ENCODE peak calls at places on chromosomes 7 and 10, in five cellular contexts. X, G, L, P and F are unnamed samples.

GRCh38 chr7:135792866-135793265 is 44.3 kb upstream of the FAM180A start:
- DNase-seq in X (no peak), L (no peak), G (no peak), P (no peak), F (no peak)

GRCh38 chr10:65570143-65571010 is 1355.5 kb upstream of the LRRTM3 start:
- DNase-seq in X (peak; percentile 64), G (peak; percentile 49), P (peak; percentile 19), L (no peak), F (peak; percentile 89)

GRCh38 chr7:101614939-101615302 is 14.2 kb downstream of the MYL10 start:
- DNase-seq in P (no peak), X (no peak), L (peak; percentile 75), G (peak; percentile 74), F (no peak)

GRCh38 chr7:74568658-74569057 is 88.9 kb upstream of the GTF2I start:
- DNase-seq in L (peak; percentile 10), G (peak; percentile 39), P (no peak), X (no peak), F (no peak)

GRCh38 chr7:47405921-47406765 is 175.8 kb downstream of the TNS3 start:
- DNase-seq in G (no peak), L (peak; percentile 14), P (peak; percentile 62), X (peak; percentile 38), F (no peak)

GRCh38 chr7:17403996-17404395 is 105.5 kb downstream of the AHR start:
- DNase-seq in L (no peak), X (peak; percentile 21), P (no peak), G (no peak), F (no peak)

GRCh38 chr10:61871487-61871886 is 30.0 kb upstream of the ARID5B start:
- DNase-seq in P (no peak), L (no peak), G (no peak), X (no peak), F (no peak)

GRCh38 chr7:42096262-42096661 is 140.7 kb downstream of the GLI3 start:
- DNase-seq in X (no peak), L (no peak), P (no peak), G (no peak), F (no peak)

GRCh38 chr10:7945469-7946187 is 108.9 kb upstream of the GATA3 start:
- DNase-seq in P (no peak), L (peak; percentile 63), G (no peak), X (no peak), F (no peak)

GRCh38 chr7:37067961-37068536 is 343.8 kb upstream of the AOAH start:
- DNase-seq in P (no peak), L (no peak), X (no peak), G (no peak), F (no peak)

GRCh38 chr7:99562832-99563231 is 4.4 kb downstream of the ZNF655 start:
- DNase-seq in X (peak; percentile 96), P (no peak), G (peak; percentile 95), L (peak; percentile 99), F (no peak)

GRCh38 chr10:661891-662605 is 27.4 kb downstream of the DIP2C start:
- DNase-seq in P (no peak), G (no peak), L (no peak), X (no peak), F (no peak)

GRCh38 chr10:662686-663465 is 26.6 kb downstream of the DIP2C start:
- DNase-seq in L (no peak), X (no peak), P (no peak), G (no peak), F (no peak)

GRCh38 chr10:664248-664647 is 25.2 kb downstream of the DIP2C start:
- DNase-seq in X (no peak), L (no peak), P (no peak), G (no peak), F (no peak)

GRCh38 chr10:663844-664243 is 25.6 kb downstream of the DIP2C start:
- DNase-seq in L (no peak), X (no peak), G (no peak), P (no peak), F (no peak)

GRCh38 chr10:663466-663751 is 26.1 kb downstream of the DIP2C start:
- DNase-seq in L (no peak), X (no peak), P (no peak), G (no peak), F (no peak)
- H3K4me1 ChIP-seq in L (peaks cover 17% of the 10 kb centered on the region), X (peaks cover 22% of the 10 kb centered on the region), P (peaks cover 11% of the 10 kb centered on the region), G (no peaks in the 10 kb centered on the region), F (no peaks in the 10 kb centered on the region)

DNA sequence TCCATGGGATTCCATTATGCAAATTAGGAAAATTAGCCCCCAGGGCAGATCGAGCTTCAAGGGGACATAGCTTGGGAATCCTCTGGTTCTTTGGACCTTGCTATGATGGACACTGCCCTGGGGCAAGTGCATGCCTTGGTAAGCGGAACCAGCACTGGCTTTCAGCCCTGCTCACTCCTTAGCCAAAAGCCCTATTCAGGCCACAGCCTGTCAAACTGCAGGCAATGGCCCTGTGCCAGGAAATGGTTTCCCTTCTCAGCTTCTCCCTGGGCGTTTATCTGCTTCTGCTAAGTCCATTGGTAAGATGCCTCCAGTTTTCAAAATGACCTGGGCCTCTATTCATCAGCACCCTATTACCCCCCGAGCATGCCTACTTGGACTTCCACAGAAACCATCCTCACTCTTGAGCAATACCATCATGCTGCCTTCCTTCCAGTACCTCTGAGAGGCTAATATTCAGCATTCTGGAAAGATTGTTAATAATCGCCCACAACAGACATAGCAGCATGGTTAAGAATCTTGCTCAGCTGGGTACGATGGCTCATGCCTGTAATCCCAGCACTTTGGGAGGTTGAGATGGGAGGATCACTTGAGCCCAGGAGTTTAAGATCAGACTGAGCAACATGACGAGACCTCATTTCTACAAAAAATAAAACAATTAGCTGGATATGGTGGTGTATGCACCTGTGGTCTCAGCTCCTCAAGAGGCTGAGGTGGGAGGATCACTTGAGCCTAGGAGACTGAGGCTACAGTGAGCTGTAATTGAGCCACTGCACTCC is 918.6 kb upstream of the AUTS2 start:
- DNase-seq in G (no peak), X (peak; percentile 30), L (no peak), P (no peak), F (peak; percentile 38)
- H3K4me3 ChIP-seq in G (no peak overlapping the region), X (no peak overlapping the region), L (no peak overlapping the region), P (no peak overlapping the region), F (no peak overlapping the region)

DNA sequence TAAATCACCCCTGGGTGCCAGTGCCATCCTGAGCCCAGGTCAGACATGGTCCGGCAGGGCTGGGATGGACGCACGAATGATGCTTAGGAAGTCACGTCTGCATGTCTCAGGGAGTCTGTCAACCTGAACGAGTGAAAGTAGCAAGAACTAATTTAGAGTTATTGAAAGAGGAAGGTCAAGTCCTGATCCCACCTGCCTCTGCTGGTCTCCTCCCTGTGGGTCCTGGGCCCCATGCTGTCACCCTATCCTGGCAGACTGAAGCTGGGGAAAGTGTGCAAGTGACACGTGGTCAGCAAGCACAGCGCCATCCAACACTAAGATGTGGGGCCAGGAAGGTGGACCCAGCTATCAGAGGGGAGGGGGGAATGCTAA is 26.1 kb upstream of the GRID1 start:
- DNase-seq in L (no peak), G (no peak), P (no peak), X (no peak), F (no peak)
- H3K4me1 ChIP-seq in L (no peaks in the 10 kb centered on the region), G (no peaks in the 10 kb centered on the region), P (no peaks in the 10 kb centered on the region), X (no peaks in the 10 kb centered on the region), F (no peaks in the 10 kb centered on the region)

GRCh38 chr7:38181111-38181510 is 3.1 kb downstream of the STARD3NL start:
- DNase-seq in X (no peak), G (no peak), P (no peak), L (no peak), F (no peak)
- H3K4me3 ChIP-seq in X (no peak overlapping the region), G (no peak overlapping the region), P (no peak overlapping the region), L (no peak overlapping the region), F (no peak overlapping the region)

GRCh38 chr10:71752391-71753090 is 20.8 kb downstream of the VSIR start:
- DNase-seq in G (no peak), P (no peak), X (no peak), L (no peak), F (no peak)
- H3K4me1 ChIP-seq in G (no peaks in the 10 kb centered on the region), P (peaks cover 15% of the 10 kb centered on the region), X (peaks cover 13% of the 10 kb centered on the region), L (no peaks in the 10 kb centered on the region), F (no peaks in the 10 kb centered on the region)

GRCh38 chr7:143884978-143885559 is 16.9 kb downstream of the TCAF1 start:
- DNase-seq in L (peak; percentile 76), X (peak; percentile 85), G (no peak), P (peak; percentile 78), F (peak; percentile 85)
- H3K4me3 ChIP-seq in L (peak overlapping the region; percentile 70), X (peak overlapping the region; percentile 66), G (no peak overlapping the region), P (peak overlapping the region; percentile 32), F (peak overlapping the region; percentile 72)

GRCh38 chr10:100506596-100507356 is 12.9 kb downstream of the SEC31B start:
- DNase-seq in G (no peak), P (no peak), L (peak; percentile 90), X (peak; percentile 7), F (no peak)
- H3K4me1 ChIP-seq in G (peaks cover 16% of the 10 kb centered on the region), P (no peaks in the 10 kb centered on the region), L (peaks cover 27% of the 10 kb centered on the region), X (peaks cover 10% of the 10 kb centered on the region), F (no peaks in the 10 kb centered on the region)

GRCh38 chr7:27251136-27251512 is 8.5 kb downstream of the EVX1 start:
- DNase-seq in P (no peak), L (no peak), X (no peak), G (no peak), F (no peak)
- H3K4me3 ChIP-seq in P (no peak overlapping the region), L (no peak overlapping the region), X (peak overlapping the region; percentile 19), G (no peak overlapping the region), F (no peak overlapping the region)

GRCh38 chr7:124959676-124960075 is 30.1 kb upstream of the POT1 start:
- DNase-seq in G (no peak), P (no peak), X (no peak), L (no peak), F (no peak)

GRCh38 chr7:124965553-124965952 is 35.9 kb upstream of the POT1 start:
- DNase-seq in G (no peak), L (no peak), P (no peak), X (no peak), F (no peak)
- H3K4me1 ChIP-seq in G (no peaks in the 10 kb centered on the region), L (no peaks in the 10 kb centered on the region), P (no peaks in the 10 kb centered on the region), X (no peaks in the 10 kb centered on the region), F (no peaks in the 10 kb centered on the region)

GRCh38 chr7:155753446-155753965 is 58.8 kb downstream of the SHH start:
- DNase-seq in G (no peak), P (no peak), X (no peak), L (no peak), F (no peak)
- H3K4me3 ChIP-seq in G (no peak overlapping the region), P (no peak overlapping the region), X (no peak overlapping the region), L (no peak overlapping the region), F (no peak overlapping the region)